ENCODE peak calls at places on chromosomes 11 and 22, in four cellular contexts. O, S, U and B are unnamed samples.

GRCh38 chr11:108897071-108897481 is 232.2 kb downstream of the DDX10 start:
- DNase-seq in O (no peak), S (peak), U (no peak), B (no peak)

GRCh38 chr11:64055077-64055476 is 19.3 kb downstream of the FLRT1 start:
- DNase-seq in O (no peak), S (no peak), U (no peak), B (no peak)

GRCh38 chr11:3021125-3021524 is 29.0 kb upstream of the NAP1L4 start:
- DNase-seq in O (peak), S (peak), U (no peak), B (no peak)

GRCh38 chr22:35128637-35129036 is 62.7 kb downstream of the ISX start:
- DNase-seq in O (no peak), S (no peak), U (no peak), B (no peak)

GRCh38 chr22:30643055-30643875 is 7.7 kb downstream of the SLC35E4 start:
- DNase-seq in O (no peak), S (no peak), U (no peak), B (no peak)

GRCh38 chr22:30704978-30705377 is 10.3 kb downstream of the OSBP2 start:
- DNase-seq in O (no peak), S (no peak), U (no peak), B (no peak)

GRCh38 chr11:123973816-123974215 is 3.8 kb downstream of the OR10S1 start:
- DNase-seq in O (no peak), S (peak), U (no peak), B (no peak)

GRCh38 chr22:39317756-39318506 is 1.5 kb downstream of the RPL3 start:
- DNase-seq in O (no peak), S (peak), U (no peak), B (no peak)

GRCh38 chr11:13928566-13929251 is 33.8 kb upstream of the SPON1 start:
- DNase-seq in O (no peak), S (peak), U (no peak), B (no peak)

GRCh38 chr22:39493759-39494158 is 8.3 kb upstream of the MIEF1 start:
- DNase-seq in O (no peak), S (no peak), U (no peak), B (no peak)

GRCh38 chr11:116037851-116038250 is 533.6 kb upstream of the CADM1 start:
- DNase-seq in O (no peak), S (no peak), U (no peak), B (no peak)

GRCh38 chr22:45961679-45962430 is 15.1 kb downstream of the WNT7B start:
- DNase-seq in O (no peak), S (no peak), U (no peak), B (no peak)